ENCODE peak calls at places on chromosomes 16 and 17, in four cellular contexts. W is HCT116, I is K562, B is HepG2. Y is an unnamed sample.

GRCh38 chr16:87086575-87086974 is 230.6 kb downstream of the C16orf95 start:
- DNase-seq in B (no peak), I (no peak), W (peak), Y (no peak)

GRCh38 chr16:83945587-83945986 is 7.5 kb upstream of the OSGIN1 start:
- DNase-seq in B (peak), W (no peak), I (no peak), Y (no peak)

GRCh38 chr16:3134338-3135119 is at the start of gene ZNF213:
- DNase-seq in B (peak), I (peak), W (peak), Y (peak)

GRCh38 chr16:273547-274421 is 2.0 kb downstream of the RGS11 start:
- DNase-seq in W (no peak), B (no peak), I (peak), Y (no peak)

GRCh38 chr17:70405492-70406220 is 236.3 kb downstream of the KCNJ2 start:
- DNase-seq in I (no peak), W (peak), B (no peak), Y (peak)

GRCh38 chr16:4306439-4307214 is 9.2 kb upstream of the GLIS2 start:
- DNase-seq in B (no peak), I (no peak), W (no peak), Y (no peak)

GRCh38 chr17:43215341-43215740 is 3.7 kb downstream of the TMEM106A start:
- DNase-seq in I (no peak), W (no peak), B (no peak), Y (no peak)

GRCh38 chr17:14791221-14791620 is 473.9 kb downstream of the PMP22 start:
- DNase-seq in B (no peak), W (no peak), I (no peak), Y (no peak)

GRCh38 chr16:69171325-69172095 is 15.5 kb upstream of the SNTB2 start:
- DNase-seq in I (no peak), W (no peak), B (no peak), Y (no peak)

GRCh38 chr17:34580685-34581445 is 1.5 kb downstream of the TMEM132E start:
- DNase-seq in I (peak), W (no peak), B (no peak), Y (no peak)

GRCh38 chr17:75695830-75696271 is 25.4 kb upstream of the ITGB4 start:
- DNase-seq in I (no peak), B (no peak), W (no peak), Y (no peak)

GRCh38 chr16:28258571-28258970 is 33.8 kb upstream of the SBK1 start:
- DNase-seq in B (no peak), I (no peak), W (no peak), Y (no peak)

GRCh38 chr17:75701288-75701687 is 20.0 kb upstream of the ITGB4 start:
- DNase-seq in B (no peak), W (no peak), I (no peak), Y (no peak)

GRCh38 chr16:86789621-86790051 is 211.3 kb downstream of the FOXL1 start:
- DNase-seq in W (no peak), I (no peak), B (no peak), Y (no peak)

GRCh38 chr17:68133370-68134045 is 98.0 kb downstream of the KPNA2 start:
- DNase-seq in B (no peak), I (no peak), W (no peak), Y (no peak)

GRCh38 chr17:773467-774319 is 8.4 kb downstream of the GLOD4 start:
- DNase-seq in B (no peak), I (no peak), W (no peak), Y (no peak)

GRCh38 chr17:66087073-66087472 is 104.9 kb downstream of the CEP112 start:
- DNase-seq in B (no peak), W (no peak), I (no peak), Y (no peak)

GRCh38 chr16:12724216-12724615 is 79.5 kb downstream of the CPPED1 start:
- DNase-seq in W (no peak), I (no peak), B (no peak), Y (no peak)

GRCh38 chr17:39925282-39926134 is 1.9 kb downstream of the ORMDL3 start:
- DNase-seq in I (no peak), W (no peak), B (no peak), Y (no peak)

GRCh38 chr16:59397638-59398037 is 663.5 kb upstream of the GOT2 start:
- DNase-seq in I (no peak), W (no peak), B (no peak), Y (no peak)

GRCh38 chr16:59394526-59394925 is 660.4 kb upstream of the GOT2 start:
- DNase-seq in B (no peak), I (no peak), W (no peak), Y (no peak)

GRCh38 chr16:59392911-59393310 is 658.8 kb upstream of the GOT2 start:
- DNase-seq in W (no peak), B (no peak), I (no peak), Y (no peak)
- TF ChIP-seq TCF7L2 in W (no peak), B (no peak), I (no peak), Y (no peak)

GRCh38 chr16:58462089-58462488 is 37.9 kb upstream of the NDRG4 start:
- DNase-seq in B (no peak), W (no peak), I (no peak), Y (no peak)
- H3K4me3 ChIP-seq in B (no peak), W (no peak), I (no peak), Y (no peak)

GRCh38 chr17:16941643-16942042 is 30.3 kb downstream of the TNFRSF13B start:
- DNase-seq in B (no peak), I (no peak), W (no peak), Y (no peak)
- TF ChIP-seq TCF7L2 in B (no peak), I (no peak), W (no peak), Y (no peak)

GRCh38 chr16:68021490-68021889 is 1.5 kb downstream of the DDX28 start:
- DNase-seq in B (no peak), W (no peak), I (no peak), Y (no peak)
- H3K4me3 ChIP-seq in B (peak), W (peak), I (peak), Y (peak)

GRCh38 chr17:31579265-31579664 is 187.8 kb downstream of the RAB11FIP4 start:
- DNase-seq in W (no peak), B (no peak), I (no peak), Y (no peak)
- TF ChIP-seq TCF7L2 in W (no peak), B (no peak), I (no peak), Y (no peak)

DNA sequence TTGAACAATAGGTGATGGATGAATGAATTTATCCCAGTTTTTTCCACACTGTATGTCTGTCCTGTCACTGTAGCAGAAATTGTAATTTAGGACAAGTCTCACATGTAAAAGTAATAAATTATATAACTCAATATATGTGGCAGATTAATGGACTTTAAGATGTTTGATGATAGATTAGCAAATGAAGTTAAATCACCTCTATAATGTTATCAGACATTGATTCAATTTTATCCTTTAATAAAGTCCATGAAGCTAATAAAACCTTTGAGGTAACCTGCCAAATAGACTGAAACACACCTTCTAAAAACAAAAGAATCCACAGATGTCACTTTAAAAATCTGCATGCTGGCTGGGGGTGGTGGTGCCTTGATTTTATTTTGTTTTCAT is 83.3 kb upstream of the CORO6 start:
- DNase-seq in W (no peak), I (no peak), B (no peak), Y (no peak)
- H3K4me3 ChIP-seq in W (no peak), I (no peak), B (no peak), Y (no peak)

Y was measured in Panc1.